ENCODE peak calls at places on chromosomes 12 and 14, in nine cellular contexts. H, I, C, M, A, D, Y, E and P are unnamed samples.

GRCh38 chr12:6285063-6285477 is 25.4 kb upstream of the PLEKHG6 start:
- DNase-seq in H (peak; percentile 42), I (peak; percentile 51), C (peak; percentile 48), M (peak; percentile 85), A (peak; percentile 72), D (peak; percentile 49), Y (peak; percentile 67), E (no peak), P (peak; percentile 71)

GRCh38 chr14:69460093-69460701 is 24.3 kb upstream of the PLEKHD1 start:
- DNase-seq in H (peak; percentile 22), I (peak; percentile 63), C (peak; percentile 76), M (peak; percentile 61), A (peak; percentile 91), D (peak; percentile 30), Y (peak; percentile 62), E (peak; percentile 88), P (peak; percentile 44)

GRCh38 chr12:49092086-49092815 is 2.4 kb downstream of the DHH start:
- DNase-seq in H (peak; percentile 33), I (peak; percentile 3), C (peak; percentile 39), M (peak; percentile 90), A (peak; percentile 63), D (peak; percentile 30), Y (peak; percentile 63), E (no peak), P (peak; percentile 98)

GRCh38 chr12:103751171-103751570 is 89.9 kb downstream of the NT5DC3 start:
- DNase-seq in H (no peak), I (no peak), C (no peak), M (no peak), A (no peak), D (no peak), Y (no peak), E (no peak), P (no peak)

GRCh38 chr14:99257122-99257672 is 14.8 kb downstream of the BCL11B start:
- DNase-seq in H (no peak), I (no peak), C (no peak), M (no peak), A (no peak), D (no peak), Y (no peak), E (no peak), P (no peak)

GRCh38 chr12:113500662-113501435 is 29.2 kb upstream of the LHX5 start:
- DNase-seq in H (no peak), I (no peak), C (no peak), M (no peak), A (no peak), D (no peak), Y (no peak), E (no peak), P (no peak)

GRCh38 chr12:124395284-124395752 is 100.4 kb downstream of the RFLNA start:
- DNase-seq in H (no peak), I (no peak), C (no peak), M (no peak), A (peak; percentile 56), D (no peak), Y (peak; percentile 90), E (no peak), P (no peak)

GRCh38 chr14:75418779-75419768 is 8.7 kb upstream of the JDP2 start:
- DNase-seq in H (no peak), I (peak; percentile 23), C (no peak), M (peak; percentile 79), A (no peak), D (no peak), Y (peak; percentile 28), E (no peak), P (no peak)

GRCh38 chr12:31238764-31239387 is 87.1 kb downstream of the SINHCAF start:
- DNase-seq in H (peak; percentile 43), I (peak; percentile 28), C (peak; percentile 61), M (peak; percentile 78), A (peak; percentile 90), D (peak; percentile 27), Y (peak; percentile 79), E (peak; percentile 8), P (peak; percentile 65)

GRCh38 chr14:71319646-71320045 is 412.4 kb downstream of the PCNX1 start:
- DNase-seq in H (no peak), I (peak; percentile 69), C (no peak), M (no peak), A (peak; percentile 36), D (no peak), Y (no peak), E (no peak), P (no peak)

GRCh38 chr12:20578142-20578541 is 117.0 kb upstream of the SLCO1C1 start:
- DNase-seq in H (no peak), I (no peak), C (no peak), M (no peak), A (no peak), D (no peak), Y (no peak), E (no peak), P (no peak)

GRCh38 chr12:43676183-43676813 is 82.3 kb downstream of the PUS7L start:
- DNase-seq in H (no peak), I (no peak), C (peak; percentile 12), M (peak; percentile 56), A (peak; percentile 60), D (no peak), Y (peak; percentile 51), E (no peak), P (no peak)

GRCh38 chr14:44960646-44961045 is 1.1 kb downstream of the KLHL28 start:
- DNase-seq in H (no peak), I (no peak), C (no peak), M (no peak), A (no peak), D (no peak), Y (no peak), E (no peak), P (no peak)

GRCh38 chr12:131900397-131900796 is 6.0 kb downstream of the ULK1 start:
- DNase-seq in H (no peak), I (peak; percentile 47), C (peak; percentile 56), M (no peak), A (no peak), D (no peak), Y (no peak), E (no peak), P (no peak)

GRCh38 chr12:58365087-58365390 is 423.7 kb downstream of the ATP23 start:
- DNase-seq in H (no peak), I (no peak), C (no peak), M (no peak), A (no peak), D (no peak), Y (no peak), E (no peak), P (no peak)

GRCh38 chr14:91170504-91171121 is 56.7 kb downstream of the DGLUCY start:
- DNase-seq in H (no peak), I (no peak), C (no peak), M (no peak), A (no peak), D (no peak), Y (peak; percentile 50), E (no peak), P (no peak)

GRCh38 chr12:57086951-57087688 is 1.8 kb upstream of the NAB2 start:
- DNase-seq in H (peak; percentile 92), I (peak; percentile 34), C (peak; percentile 86), M (peak; percentile 80), A (peak; percentile 83), D (peak; percentile 92), Y (peak; percentile 70), E (peak; percentile 85), P (no peak)

GRCh38 chr12:126807312-126807711 is 1459.7 kb upstream of the TMEM132C start:
- DNase-seq in H (no peak), I (no peak), C (no peak), M (no peak), A (no peak), D (no peak), Y (no peak), E (no peak), P (no peak)

GRCh38 chr14:92540472-92541048 is 27.0 kb downstream of the RIN3 start:
- DNase-seq in H (no peak), I (no peak), C (peak; percentile 94), M (no peak), A (peak; percentile 96), D (no peak), Y (no peak), E (peak; percentile 98), P (no peak)

GRCh38 chr12:54220092-54220557 is 31.3 kb upstream of the SMUG1 start:
- DNase-seq in H (peak; percentile 38), I (peak; percentile 28), C (peak; percentile 79), M (peak; percentile 74), A (peak; percentile 75), D (peak; percentile 43), Y (peak; percentile 74), E (peak; percentile 19), P (no peak)

GRCh38 chr14:104389326-104390220 is 190.0 kb upstream of the C14orf180 start:
- DNase-seq in H (peak; percentile 37), I (no peak), C (no peak), M (no peak), A (no peak), D (peak; percentile 46), Y (no peak), E (no peak), P (no peak)

GRCh38 chr12:93127107-93127560 is 198.0 kb upstream of the EEA1 start:
- DNase-seq in H (no peak), I (no peak), C (no peak), M (no peak), A (no peak), D (no peak), Y (no peak), E (no peak), P (no peak)

GRCh38 chr14:104436741-104437701 is 142.5 kb upstream of the C14orf180 start:
- DNase-seq in H (no peak), I (peak; percentile 35), C (no peak), M (no peak), A (no peak), D (no peak), Y (peak; percentile 63), E (no peak), P (no peak)

GRCh38 chr12:645563-646071 is 17.6 kb downstream of the NINJ2 start:
- DNase-seq in H (no peak), I (no peak), C (peak; percentile 17), M (no peak), A (peak; percentile 46), D (no peak), Y (no peak), E (no peak), P (no peak)

GRCh38 chr12:5102261-5102789 is 58.6 kb downstream of the KCNA5 start:
- DNase-seq in H (no peak), I (no peak), C (peak; percentile 15), M (no peak), A (no peak), D (no peak), Y (no peak), E (no peak), P (no peak)

GRCh38 chr14:80942158-80942738 is 710 bp upstream of the CEP128 start:
- DNase-seq in H (no peak), I (peak; percentile 59), C (peak; percentile 44), M (no peak), A (peak; percentile 27), D (no peak), Y (no peak), E (no peak), P (no peak)

GRCh38 chr12:24854908-24855307 is 94.0 kb downstream of the BCAT1 start:
- DNase-seq in H (no peak), I (no peak), C (no peak), M (no peak), A (no peak), D (no peak), Y (no peak), E (no peak), P (no peak)

GRCh38 chr12:62631531-62632520 is 165.2 kb downstream of the MON2 start:
- DNase-seq in H (no peak), I (peak; percentile 45), C (peak; percentile 44), M (peak; percentile 74), A (no peak), D (no peak), Y (peak; percentile 71), E (peak; percentile 52), P (no peak)